ENCODE peak calls at places on chromosomes 12 and 14, in four cellular contexts. B is OCI-LY7, M is endothelial cell of umbilical vein, G is PC-3. P is an unnamed sample.
A peak's percentile ranks its signal among the peaks of the same experiment; 100 is the strongest.

GRCh38 chr12:120060196-120060595 is 56.4 kb downstream of the RAB35 start:
- DNase-seq in G (no peak), M (no peak), B (no peak), P (no peak)

GRCh38 chr12:106123551-106123991 is 15.2 kb downstream of the NUAK1 start:
- DNase-seq in B (no peak), M (no peak), G (peak; percentile 55), P (peak; percentile 58)

GRCh38 chr14:103738706-103739451 is 23.3 kb downstream of the ZFYVE21 start:
- DNase-seq in G (no peak), M (no peak), B (no peak), P (no peak)

GRCh38 chr14:89014570-89014847 is 190.1 kb downstream of the TTC8 start:
- DNase-seq in G (no peak), B (no peak), M (no peak), P (no peak)

GRCh38 chr14:29243355-29243754 is 476.8 kb downstream of the FOXG1 start:
- DNase-seq in M (peak; percentile 33), B (no peak), G (no peak), P (no peak)

GRCh38 chr14:58444627-58445026 is 17.1 kb downstream of the KIAA0586 start:
- DNase-seq in M (no peak), G (no peak), B (no peak), P (peak; percentile 20)

GRCh38 chr12:125852116-125852515 is 786.9 kb downstream of the AACS start:
- DNase-seq in M (no peak), B (no peak), G (no peak), P (no peak)

GRCh38 chr14:74898694-74899093 is 17.0 kb downstream of the DLST start:
- DNase-seq in M (no peak), G (no peak), B (no peak), P (peak; percentile 55)

GRCh38 chr12:101793401-101793800 is 37.4 kb downstream of the GNPTAB start:
- DNase-seq in M (peak; percentile 20), B (no peak), G (peak; percentile 12), P (no peak)

GRCh38 chr14:61631044-61631692 is 64.1 kb upstream of the HIF1A start:
- DNase-seq in M (no peak), B (no peak), G (peak; percentile 34), P (no peak)

DNA sequence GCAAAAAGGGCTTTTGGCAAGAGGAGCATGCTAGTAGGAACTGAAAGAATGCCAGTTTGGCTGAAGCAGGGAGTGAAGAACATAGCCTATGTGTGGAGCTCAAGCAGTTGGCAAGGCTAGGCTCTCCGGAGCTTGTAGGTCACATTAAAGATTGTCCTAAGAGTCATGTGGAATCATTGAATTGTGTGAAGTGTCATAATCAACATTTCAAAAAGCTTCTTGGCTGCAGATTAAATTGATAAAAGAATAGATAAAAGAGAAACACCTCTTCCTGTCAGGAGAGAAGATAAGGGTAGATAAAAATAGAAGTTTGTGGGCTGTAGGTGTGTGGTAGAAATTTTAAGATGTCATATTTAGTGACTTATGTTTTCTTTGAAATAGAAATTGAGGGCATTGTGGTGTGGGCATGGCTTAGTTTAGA is 36.1 kb downstream of the CPSF6 start:
- DNase-seq in G (no peak), B (no peak), M (no peak), P (no peak)
- H3K4me2 ChIP-seq in G (no peak overlapping the region), B (no peak overlapping the region), M (no peak overlapping the region), P (no peak overlapping the region)

DNA sequence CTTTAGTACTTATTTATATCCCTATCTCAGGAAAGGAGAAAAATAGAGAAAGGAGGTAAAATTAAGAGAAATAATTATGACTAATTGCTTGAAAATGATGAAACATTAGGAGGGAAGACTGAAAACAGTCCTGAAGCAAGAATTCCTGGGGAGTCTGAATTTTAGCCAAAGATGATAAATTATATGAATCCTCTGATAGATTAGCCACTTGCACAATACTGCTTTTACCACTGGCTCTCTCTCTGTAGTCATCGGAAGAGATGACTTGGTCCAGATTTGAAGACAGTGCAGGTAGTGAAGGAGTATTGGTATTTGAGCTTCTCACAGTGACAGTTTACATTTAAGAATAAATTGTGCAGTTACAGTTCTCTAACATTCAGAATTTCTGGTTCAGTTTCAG is 83.8 kb upstream of the CLEC14A start:
- DNase-seq in G (peak; percentile 17), M (no peak), B (no peak), P (no peak)
- H3K4me2 ChIP-seq in G (no peak overlapping the region), M (no peak overlapping the region), B (no peak overlapping the region), P (no peak overlapping the region)

GRCh38 chr12:25236190-25236589 is 14.5 kb downstream of the KRAS start:
- DNase-seq in G (no peak), B (no peak), M (no peak), P (no peak)
- H3K4me2 ChIP-seq in G (no peak overlapping the region), B (no peak overlapping the region), M (no peak overlapping the region), P (no peak overlapping the region)

GRCh38 chr14:80304125-80304766 is 92.9 kb upstream of the DIO2 start:
- DNase-seq in B (no peak), M (no peak), G (no peak), P (no peak)
- H3K4me2 ChIP-seq in B (no peak overlapping the region), M (no peak overlapping the region), G (no peak overlapping the region), P (no peak overlapping the region)

GRCh38 chr14:79706382-79706781 is 504.9 kb downstream of the DIO2 start:
- DNase-seq in M (no peak), B (no peak), G (no peak), P (no peak)

GRCh38 chr14:79712302-79712950 is 498.9 kb downstream of the DIO2 start:
- DNase-seq in G (no peak), B (no peak), M (no peak), P (no peak)

GRCh38 chr14:79708426-79708825 is 502.9 kb downstream of the DIO2 start:
- DNase-seq in G (no peak), B (no peak), M (no peak), P (no peak)

GRCh38 chr14:79705126-79705894 is 506.0 kb downstream of the DIO2 start:
- DNase-seq in M (no peak), G (no peak), B (no peak), P (no peak)

GRCh38 chr14:79708991-79709390 is 502.3 kb downstream of the DIO2 start:
- DNase-seq in M (no peak), B (no peak), G (peak; percentile 84), P (peak; percentile 37)
- H3K4me2 ChIP-seq in M (no peak overlapping the region), B (no peak overlapping the region), G (peak overlapping the region; percentile 56), P (peak overlapping the region; percentile 9)